ENCODE peak calls at places on chromosomes 7 and 10, in six cellular contexts. H, E, U, K, F and R are unnamed samples.

GRCh38 chr10:87696922-87697714 is 37.4 kb downstream of the PAPSS2 start:
- DNase-seq in K (no peak), U (no peak), E (no peak), F (no peak), H (no peak), R (no peak)

GRCh38 chr7:101527844-101528667 is 101.0 kb downstream of the MYL10 start:
- DNase-seq in E (no peak), F (no peak), H (no peak), K (no peak), U (no peak), R (no peak)

GRCh38 chr10:34528320-34528719 is 286.8 kb downstream of the PARD3 start:
- DNase-seq in E (no peak), F (no peak), H (peak), U (peak), K (no peak), R (peak)

GRCh38 chr10:86664370-86665217 is 3.7 kb upstream of the LDB3 start:
- DNase-seq in F (no peak), U (no peak), K (peak), H (no peak), E (no peak), R (no peak)

GRCh38 chr10:48454302-48455054 is 148.0 kb downstream of the MAPK8 start:
- DNase-seq in K (no peak), H (no peak), F (no peak), E (peak), U (no peak), R (no peak)

GRCh38 chr7:81150951-81151361 is 232.1 kb upstream of the SEMA3C start:
- DNase-seq in F (no peak), U (peak), E (no peak), K (no peak), H (no peak), R (no peak)

GRCh38 chr7:90856317-90857072 is 260.4 kb downstream of the CDK14 start:
- DNase-seq in U (no peak), H (no peak), F (no peak), K (no peak), E (no peak), R (no peak)

GRCh38 chr10:26334932-26335573 is 103.1 kb upstream of the APBB1IP start:
- DNase-seq in K (peak), E (peak), U (peak), F (peak), H (peak), R (peak)

GRCh38 chr10:11491087-11491486 is 120.4 kb downstream of the USP6NL start:
- DNase-seq in E (no peak), H (no peak), K (no peak), U (no peak), F (no peak), R (no peak)

GRCh38 chr7:17130281-17131059 is 168.0 kb upstream of the AHR start:
- DNase-seq in U (peak), K (no peak), F (no peak), H (peak), E (no peak), R (peak)

GRCh38 chr7:95579318-95579717 is 17.0 kb downstream of the PDK4 start:
- DNase-seq in H (no peak), K (no peak), E (no peak), F (no peak), U (no peak), R (no peak)

GRCh38 chr7:117907058-117907633 is 33.9 kb upstream of the CTTNBP2 start:
- DNase-seq in K (no peak), H (no peak), E (no peak), F (no peak), U (no peak), R (no peak)

GRCh38 chr10:18700555-18700850 is 41.3 kb downstream of the ARL5B start:
- DNase-seq in E (no peak), U (no peak), H (no peak), F (no peak), K (no peak), R (no peak)

GRCh38 chr7:154953006-154953684 is 49.8 kb downstream of the PAXIP1 start:
- DNase-seq in U (peak), F (no peak), H (peak), E (peak), K (peak), R (peak)

GRCh38 chr7:17447728-17448478 is 149.5 kb downstream of the AHR start:
- DNase-seq in F (no peak), E (no peak), H (no peak), U (no peak), K (no peak), R (no peak)

GRCh38 chr7:129108583-129108982 is 35.9 kb upstream of the TSPAN33 start:
- DNase-seq in E (no peak), H (no peak), K (no peak), U (no peak), F (no peak), R (no peak)

GRCh38 chr10:97426776-97427570 is 982 bp downstream of the PGAM1 start:
- DNase-seq in F (no peak), U (no peak), E (no peak), H (no peak), K (no peak), R (no peak)

GRCh38 chr10:77901743-77902142 is 24.8 kb downstream of the DLG5 start:
- DNase-seq in K (no peak), H (no peak), E (no peak), F (no peak), U (no peak), R (no peak)

GRCh38 chr7:90982228-90982627 is 282.0 kb upstream of the FZD1 start:
- DNase-seq in K (no peak), H (no peak), U (no peak), E (no peak), F (no peak), R (no peak)

GRCh38 chr7:44639701-44640321 is 33.4 kb downstream of the OGDH start:
- DNase-seq in E (no peak), U (peak), F (no peak), H (peak), K (peak), R (peak)
- TF ChIP-seq JUND in E (no peak), U (no peak), F (no peak), H (no peak), K (no peak), R (no peak)

GRCh38 chr10:129963076-129963830 is 821 bp downstream of the EBF3 start:
- DNase-seq in K (peak), E (peak), H (no peak), F (no peak), U (no peak), R (peak)
- TF ChIP-seq JUND in K (no peak), E (no peak), H (no peak), F (no peak), U (no peak), R (no peak)

DNA sequence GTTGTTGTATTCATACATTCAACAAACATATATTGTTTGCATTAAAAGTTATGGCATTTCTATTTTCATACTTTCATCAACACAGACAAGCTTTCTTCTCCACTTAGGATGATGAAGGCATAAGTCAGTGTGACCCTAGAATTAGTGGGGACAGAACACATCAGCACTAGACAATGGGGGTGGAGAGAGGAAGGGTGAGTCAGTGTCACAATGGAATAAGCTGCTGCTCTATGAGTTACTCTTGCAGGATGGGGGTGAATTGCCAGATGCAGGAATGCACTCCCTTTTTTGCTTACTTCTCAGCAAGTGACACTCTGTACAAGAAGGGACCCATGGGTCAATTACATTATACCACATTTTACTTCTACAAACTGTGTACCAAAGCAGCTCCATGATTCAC is 74.0 kb downstream of the DGKI start:
- DNase-seq in H (no peak), F (no peak), E (no peak), U (no peak), K (no peak), R (no peak)
- TF ChIP-seq JUND in H (no peak), F (no peak), E (no peak), U (no peak), K (peak), R (no peak)

GRCh38 chr10:63573068-63573697 is 52.0 kb downstream of the REEP3 start:
- DNase-seq in F (no peak), E (no peak), K (peak), U (no peak), H (no peak), R (no peak)
- TF ChIP-seq JUND in F (no peak), E (no peak), K (no peak), U (no peak), H (no peak), R (no peak)